ENCODE peak calls at places on chromosome X, in ten cellular contexts. One of them, this sample, is unnamed. For H3K4me1 and H3K27me3, the result is how much of the 10 kb centered on the place peaks cover.

GRCh38 chrX:82134378-82134777 is 932.5 kb downstream of the SH3BGRL start:
- DNase-seq in GM23248: no peak
- DNase-seq in thoracic aorta: no peak
- DNase-seq in left lung: no peak
- DNase-seq in breast epithelium: no peak
- DNase-seq in fibroblast of lung: no peak
- DNase-seq in IMR-90: no peak
- DNase-seq in endodermal cell: no peak
- DNase-seq in upper lobe of right lung: no peak
- DNase-seq in cardiac muscle cell: no peak
- DNase-seq in this sample: no peak

GRCh38 chrX:134713618-134714107 is 55.4 kb upstream of the PLAC1 start:
- DNase-seq in GM23248: no peak
- DNase-seq in thoracic aorta: no peak
- DNase-seq in left lung: no peak
- DNase-seq in breast epithelium: no peak
- DNase-seq in fibroblast of lung: no peak
- DNase-seq in IMR-90: no peak
- DNase-seq in endodermal cell: no peak
- DNase-seq in upper lobe of right lung: no peak
- DNase-seq in cardiac muscle cell: no peak
- DNase-seq in this sample: no peak

GRCh38 chrX:153644356-153645125 is 2.5 kb upstream of the DUSP9 start:
- DNase-seq in GM23248: no peak
- DNase-seq in thoracic aorta: no peak
- DNase-seq in left lung: no peak
- DNase-seq in breast epithelium: no peak
- DNase-seq in fibroblast of lung: no peak
- DNase-seq in IMR-90: no peak
- DNase-seq in endodermal cell: peak
- DNase-seq in upper lobe of right lung: peak
- DNase-seq in cardiac muscle cell: no peak
- DNase-seq in this sample: no peak

GRCh38 chrX:134004038-134004437 is 18.6 kb upstream of the GPC3 start:
- DNase-seq in GM23248: peak
- DNase-seq in thoracic aorta: no peak
- DNase-seq in left lung: no peak
- DNase-seq in breast epithelium: no peak
- DNase-seq in fibroblast of lung: peak
- DNase-seq in IMR-90: peak
- DNase-seq in endodermal cell: no peak
- DNase-seq in upper lobe of right lung: no peak
- DNase-seq in cardiac muscle cell: peak
- DNase-seq in this sample: peak

GRCh38 chrX:40154229-40154852 is 56.6 kb upstream of the BCOR start:
- DNase-seq in GM23248: peak
- DNase-seq in thoracic aorta: no peak
- DNase-seq in left lung: no peak
- DNase-seq in breast epithelium: no peak
- DNase-seq in fibroblast of lung: peak
- DNase-seq in IMR-90: no peak
- DNase-seq in endodermal cell: peak
- DNase-seq in upper lobe of right lung: no peak
- DNase-seq in cardiac muscle cell: peak
- DNase-seq in this sample: no peak

GRCh38 chrX:110081740-110082139 is 78.8 kb downstream of the TMEM164 start:
- DNase-seq in GM23248: no peak
- DNase-seq in thoracic aorta: no peak
- DNase-seq in left lung: no peak
- DNase-seq in breast epithelium: no peak
- DNase-seq in fibroblast of lung: peak
- DNase-seq in IMR-90: peak
- DNase-seq in endodermal cell: no peak
- DNase-seq in upper lobe of right lung: no peak
- DNase-seq in cardiac muscle cell: peak
- DNase-seq in this sample: peak

GRCh38 chrX:23694606-23695005 is 27.3 kb downstream of the PRDX4 start:
- DNase-seq in GM23248: peak
- DNase-seq in thoracic aorta: peak
- DNase-seq in left lung: peak
- DNase-seq in breast epithelium: no peak
- DNase-seq in fibroblast of lung: peak
- DNase-seq in IMR-90: peak
- DNase-seq in endodermal cell: peak
- DNase-seq in upper lobe of right lung: no peak
- DNase-seq in cardiac muscle cell: peak
- DNase-seq in this sample: peak

GRCh38 chrX:40174594-40175415 is 77.0 kb upstream of the BCOR start:
- DNase-seq in GM23248: peak
- DNase-seq in thoracic aorta: no peak
- DNase-seq in left lung: peak
- DNase-seq in breast epithelium: no peak
- DNase-seq in fibroblast of lung: peak
- DNase-seq in IMR-90: no peak
- DNase-seq in endodermal cell: peak
- DNase-seq in upper lobe of right lung: peak
- DNase-seq in cardiac muscle cell: peak
- DNase-seq in this sample: no peak

GRCh38 chrX:46710927-46711623 is 47.8 kb downstream of the SLC9A7 start:
- DNase-seq in GM23248: no peak
- DNase-seq in thoracic aorta: no peak
- DNase-seq in left lung: no peak
- DNase-seq in breast epithelium: no peak
- DNase-seq in fibroblast of lung: no peak
- DNase-seq in IMR-90: no peak
- DNase-seq in endodermal cell: no peak
- DNase-seq in upper lobe of right lung: no peak
- DNase-seq in cardiac muscle cell: no peak
- DNase-seq in this sample: no peak

GRCh38 chrX:46703980-46704379 is 54.9 kb downstream of the SLC9A7 start:
- DNase-seq in GM23248: no peak
- DNase-seq in thoracic aorta: no peak
- DNase-seq in left lung: no peak
- DNase-seq in breast epithelium: no peak
- DNase-seq in fibroblast of lung: no peak
- DNase-seq in IMR-90: no peak
- DNase-seq in endodermal cell: no peak
- DNase-seq in upper lobe of right lung: no peak
- DNase-seq in cardiac muscle cell: peak
- DNase-seq in this sample: no peak

GRCh38 chrX:46710425-46710824 is 48.5 kb downstream of the SLC9A7 start:
- DNase-seq in GM23248: peak
- DNase-seq in thoracic aorta: no peak
- DNase-seq in left lung: no peak
- DNase-seq in breast epithelium: no peak
- DNase-seq in fibroblast of lung: no peak
- DNase-seq in IMR-90: peak
- DNase-seq in endodermal cell: no peak
- DNase-seq in upper lobe of right lung: no peak
- DNase-seq in cardiac muscle cell: peak
- DNase-seq in this sample: peak

GRCh38 chrX:46704767-46705386 is 54.0 kb downstream of the SLC9A7 start:
- DNase-seq in GM23248: peak
- DNase-seq in thoracic aorta: no peak
- DNase-seq in left lung: no peak
- DNase-seq in breast epithelium: no peak
- DNase-seq in fibroblast of lung: no peak
- DNase-seq in IMR-90: peak
- DNase-seq in endodermal cell: no peak
- DNase-seq in upper lobe of right lung: no peak
- DNase-seq in cardiac muscle cell: peak
- DNase-seq in this sample: peak

GRCh38 chrX:46707274-46707965 is 51.5 kb downstream of the SLC9A7 start:
- DNase-seq in GM23248: no peak
- DNase-seq in thoracic aorta: no peak
- DNase-seq in left lung: no peak
- DNase-seq in breast epithelium: peak
- DNase-seq in fibroblast of lung: no peak
- DNase-seq in IMR-90: no peak
- DNase-seq in endodermal cell: no peak
- DNase-seq in upper lobe of right lung: no peak
- DNase-seq in cardiac muscle cell: no peak
- DNase-seq in this sample: no peak
- H3K4me1 ChIP-seq in GM23248: under half
- H3K4me1 ChIP-seq in thoracic aorta: under half
- H3K4me1 ChIP-seq in left lung: under half
- H3K4me1 ChIP-seq in breast epithelium: under half
- H3K4me1 ChIP-seq in fibroblast of lung: under half
- H3K4me1 ChIP-seq in IMR-90: under half
- H3K4me1 ChIP-seq in endodermal cell: under half
- H3K4me1 ChIP-seq in upper lobe of right lung: under half
- H3K4me1 ChIP-seq in cardiac muscle cell: under half
- H3K4me1 ChIP-seq in this sample: under half

GRCh38 chrX:13432376-13432775 is 112.5 kb upstream of the ATXN3L start:
- DNase-seq in GM23248: peak
- DNase-seq in thoracic aorta: peak
- DNase-seq in left lung: peak
- DNase-seq in breast epithelium: peak
- DNase-seq in fibroblast of lung: peak
- DNase-seq in IMR-90: peak
- DNase-seq in endodermal cell: no peak
- DNase-seq in upper lobe of right lung: no peak
- DNase-seq in cardiac muscle cell: peak
- DNase-seq in this sample: peak
- H3K27ac ChIP-seq in GM23248: peak
- H3K27ac ChIP-seq in thoracic aorta: peak
- H3K27ac ChIP-seq in left lung: peak
- H3K27ac ChIP-seq in breast epithelium: peak
- H3K27ac ChIP-seq in fibroblast of lung: peak
- H3K27ac ChIP-seq in IMR-90: peak
- H3K27ac ChIP-seq in endodermal cell: no peak
- H3K27ac ChIP-seq in upper lobe of right lung: no peak
- H3K27ac ChIP-seq in cardiac muscle cell: no peak
- H3K27ac ChIP-seq in this sample: no peak

DNA sequence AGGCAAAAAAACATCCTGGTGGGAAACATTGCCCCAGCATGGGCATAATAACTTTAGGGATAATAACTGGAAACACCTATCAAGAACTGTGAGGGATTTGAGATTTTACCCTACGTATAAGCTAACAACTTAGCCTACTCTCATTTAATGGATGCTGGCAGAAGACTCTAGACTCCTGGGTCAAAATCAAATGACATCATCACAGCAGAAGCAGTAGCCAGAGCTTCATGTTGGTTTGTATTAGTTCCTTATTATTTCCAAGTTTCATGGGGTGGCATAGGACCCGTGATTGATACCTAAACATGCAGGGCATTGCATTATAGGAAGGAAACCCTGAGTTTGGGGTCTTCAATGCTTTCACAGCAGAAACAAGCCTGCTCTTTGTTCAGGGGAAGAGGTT is 4.6 kb downstream of the TCEAL9 start:
- DNase-seq in GM23248: no peak
- DNase-seq in thoracic aorta: no peak
- DNase-seq in left lung: no peak
- DNase-seq in breast epithelium: no peak
- DNase-seq in fibroblast of lung: no peak
- DNase-seq in IMR-90: no peak
- DNase-seq in endodermal cell: no peak
- DNase-seq in upper lobe of right lung: no peak
- DNase-seq in cardiac muscle cell: no peak
- DNase-seq in this sample: no peak
- H3K27me3 ChIP-seq in GM23248: under half
- H3K27me3 ChIP-seq in thoracic aorta: under half
- H3K27me3 ChIP-seq in left lung: under half
- H3K27me3 ChIP-seq in breast epithelium: under half
- H3K27me3 ChIP-seq in fibroblast of lung: under half
- H3K27me3 ChIP-seq in IMR-90: under half
- H3K27me3 ChIP-seq in endodermal cell: under half
- H3K27me3 ChIP-seq in upper lobe of right lung: under half
- H3K27me3 ChIP-seq in cardiac muscle cell: under half
- H3K27me3 ChIP-seq in this sample: under half

DNA sequence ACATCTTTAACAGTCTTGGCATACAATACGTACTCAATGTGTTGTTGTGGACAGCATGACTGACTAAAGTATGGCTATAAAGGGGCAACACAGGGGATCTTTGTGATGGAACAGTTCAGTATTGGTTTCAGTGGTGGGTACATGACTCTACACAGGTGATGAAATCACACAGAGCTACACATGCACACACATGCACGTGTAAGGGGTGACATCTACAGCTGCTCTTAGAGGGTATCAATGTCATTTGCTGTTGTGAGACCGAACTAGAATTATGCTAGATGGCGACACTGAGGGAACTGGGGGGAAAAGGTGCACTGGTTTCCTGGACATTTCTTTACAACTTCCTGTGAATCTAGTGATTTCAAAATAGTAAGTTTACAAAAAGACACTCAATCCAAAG is 22.1 kb downstream of the GAB3 start:
- DNase-seq in GM23248: no peak
- DNase-seq in thoracic aorta: no peak
- DNase-seq in left lung: no peak
- DNase-seq in breast epithelium: no peak
- DNase-seq in fibroblast of lung: no peak
- DNase-seq in IMR-90: no peak
- DNase-seq in endodermal cell: no peak
- DNase-seq in upper lobe of right lung: no peak
- DNase-seq in cardiac muscle cell: no peak
- DNase-seq in this sample: no peak
- H3K4me1 ChIP-seq in GM23248: half or more
- H3K4me1 ChIP-seq in thoracic aorta: half or more
- H3K4me1 ChIP-seq in left lung: half or more
- H3K4me1 ChIP-seq in breast epithelium: under half
- H3K4me1 ChIP-seq in fibroblast of lung: under half
- H3K4me1 ChIP-seq in IMR-90: under half
- H3K4me1 ChIP-seq in endodermal cell: under half
- H3K4me1 ChIP-seq in upper lobe of right lung: half or more
- H3K4me1 ChIP-seq in cardiac muscle cell: under half
- H3K4me1 ChIP-seq in this sample: under half

GRCh38 chrX:1336331-1337143 is at the start of gene IL3RA:
- DNase-seq in GM23248: peak
- DNase-seq in thoracic aorta: peak
- DNase-seq in left lung: peak
- DNase-seq in breast epithelium: no peak
- DNase-seq in fibroblast of lung: no peak
- DNase-seq in IMR-90: no peak
- DNase-seq in endodermal cell: no peak
- DNase-seq in upper lobe of right lung: no peak
- DNase-seq in cardiac muscle cell: peak
- DNase-seq in this sample: no peak
- H3K27ac ChIP-seq in GM23248: no peak
- H3K27ac ChIP-seq in thoracic aorta: no peak
- H3K27ac ChIP-seq in left lung: peak
- H3K27ac ChIP-seq in breast epithelium: peak
- H3K27ac ChIP-seq in fibroblast of lung: no peak
- H3K27ac ChIP-seq in IMR-90: no peak
- H3K27ac ChIP-seq in endodermal cell: no peak
- H3K27ac ChIP-seq in upper lobe of right lung: peak
- H3K27ac ChIP-seq in cardiac muscle cell: peak
- H3K27ac ChIP-seq in this sample: no peak

GRCh38 chrX:72053508-72053907 is 78.2 kb downstream of the RTL5 start:
- DNase-seq in GM23248: no peak
- DNase-seq in thoracic aorta: no peak
- DNase-seq in left lung: no peak
- DNase-seq in breast epithelium: no peak
- DNase-seq in fibroblast of lung: no peak
- DNase-seq in IMR-90: no peak
- DNase-seq in endodermal cell: no peak
- DNase-seq in upper lobe of right lung: no peak
- DNase-seq in cardiac muscle cell: no peak
- DNase-seq in this sample: no peak
- H3K27me3 ChIP-seq in GM23248: under half
- H3K27me3 ChIP-seq in thoracic aorta: under half
- H3K27me3 ChIP-seq in left lung: under half
- H3K27me3 ChIP-seq in breast epithelium: under half
- H3K27me3 ChIP-seq in fibroblast of lung: under half
- H3K27me3 ChIP-seq in IMR-90: half or more
- H3K27me3 ChIP-seq in endodermal cell: under half
- H3K27me3 ChIP-seq in upper lobe of right lung: under half
- H3K27me3 ChIP-seq in cardiac muscle cell: under half
- H3K27me3 ChIP-seq in this sample: under half